ENCODE peak calls at places on chromosomes 4 and X, in four cellular contexts. R, A, C and S are unnamed samples. For H3K9me3, the result is how much of the 10 kb centered on the place peaks cover.

GRCh38 chr4:13919021-13919441 is 291.5 kb upstream of the BOD1L1 start:
- DNase-seq in R (no peak), A (no peak), C (no peak), S (peak)

GRCh38 chrX:70219938-70220764 is 14.3 kb upstream of the AWAT1 start:
- DNase-seq in R (peak), A (peak), C (no peak), S (peak)

GRCh38 chr4:6943870-6944195 is 34.2 kb downstream of the TBC1D14 start:
- DNase-seq in R (no peak), A (no peak), C (no peak), S (no peak)

GRCh38 chr4:132992686-132993085 is 156.4 kb upstream of the PCDH10 start:
- DNase-seq in R (no peak), A (peak), C (no peak), S (no peak)

GRCh38 chrX:41373989-41374606 is 40.1 kb downstream of the DDX3X start:
- DNase-seq in R (no peak), A (no peak), C (no peak), S (no peak)

GRCh38 chr4:77954690-77955089 is 92.1 kb downstream of the MRPL1 start:
- DNase-seq in R (no peak), A (no peak), C (no peak), S (no peak)

GRCh38 chr4:113212613-113213012 is 163.2 kb downstream of the ANK2 start:
- DNase-seq in R (no peak), A (no peak), C (no peak), S (no peak)

GRCh38 chr4:115944146-115944905 is 830.9 kb upstream of the NDST4 start:
- DNase-seq in R (no peak), A (no peak), C (no peak), S (no peak)

GRCh38 chr4:119632216-119632615 is 3.6 kb upstream of the PDE5A start:
- DNase-seq in R (no peak), A (no peak), C (no peak), S (peak)

GRCh38 chrX:107448625-107449468 is 605 bp upstream of the FRMPD3 start:
- DNase-seq in R (peak), A (no peak), C (no peak), S (peak)

GRCh38 chrX:90026730-90027129 is 105.0 kb downstream of the TGIF2LX start:
- DNase-seq in R (no peak), A (no peak), C (no peak), S (no peak)

DNA sequence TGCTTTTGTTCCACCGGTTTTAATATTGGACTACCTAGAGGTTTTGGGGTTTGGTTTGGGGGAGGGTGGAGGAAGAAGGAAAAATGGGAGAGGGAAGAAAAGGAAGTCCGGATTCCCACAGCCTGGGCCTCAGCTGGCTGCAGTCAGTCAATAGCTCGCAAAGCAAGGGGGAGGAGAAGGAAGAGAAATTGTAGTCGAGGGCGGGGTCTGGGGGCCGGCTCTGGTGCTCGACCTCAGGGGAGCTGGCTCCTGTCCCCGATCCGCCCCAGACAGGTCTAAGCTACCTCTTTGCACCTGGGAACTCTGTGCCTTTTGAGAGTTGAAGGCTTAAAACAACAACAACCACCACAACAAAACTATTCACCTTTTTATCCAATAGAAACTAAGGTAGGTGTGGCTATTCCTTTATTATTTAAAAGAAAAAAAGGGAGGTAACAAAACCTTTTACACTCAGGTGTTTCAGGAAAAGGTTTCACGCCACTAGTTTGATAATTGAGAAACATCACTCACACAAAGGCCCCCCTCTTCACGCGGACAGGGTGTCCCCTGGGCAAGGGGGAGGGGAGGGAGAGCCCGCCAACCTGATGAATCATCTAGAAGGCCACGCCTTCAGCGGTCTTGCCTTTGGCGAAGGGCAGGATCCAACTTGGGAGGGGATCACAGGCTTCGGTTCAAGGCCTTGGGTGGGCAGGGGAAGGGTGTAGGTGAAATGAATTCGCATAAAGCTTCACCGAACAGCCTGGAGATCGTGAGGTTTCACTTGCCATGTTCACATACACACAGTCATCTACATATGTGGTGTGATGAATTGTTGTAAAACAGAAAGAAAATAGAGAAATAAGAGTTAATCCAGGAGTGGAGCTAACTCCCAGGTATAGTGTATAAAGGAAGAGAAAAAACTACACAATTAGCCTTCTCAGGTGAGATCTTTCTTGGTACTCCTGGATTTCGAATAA is 1.7 kb upstream of the LNX1 start:
- DNase-seq in R (peak), A (peak), C (peak), S (no peak)
- H3K4me3 ChIP-seq in R (peak), A (peak), C (peak), S (no peak)

DNA sequence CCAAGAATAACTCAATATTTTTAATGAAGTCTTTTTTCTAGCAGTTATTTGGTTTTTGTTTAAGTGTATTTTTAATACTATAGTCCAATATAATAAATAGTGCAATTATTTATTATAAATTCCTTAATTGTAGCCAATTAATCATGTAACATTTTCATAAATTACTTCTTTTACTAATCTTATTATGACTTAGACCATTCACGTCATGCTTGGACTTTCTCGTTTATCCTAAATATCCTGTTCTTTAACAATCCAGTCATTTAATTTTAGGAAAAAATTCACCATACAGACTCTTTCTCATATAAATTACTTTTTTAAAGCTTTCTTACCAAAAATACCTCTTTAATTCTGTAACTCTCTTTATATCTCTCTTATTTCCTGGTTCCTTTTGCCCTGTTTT is 350.1 kb downstream of the AR start:
- DNase-seq in R (no peak), A (no peak), C (no peak), S (peak)
- H3K9me3 ChIP-seq in R (under half), A (under half), C (under half), S (under half)

DNA sequence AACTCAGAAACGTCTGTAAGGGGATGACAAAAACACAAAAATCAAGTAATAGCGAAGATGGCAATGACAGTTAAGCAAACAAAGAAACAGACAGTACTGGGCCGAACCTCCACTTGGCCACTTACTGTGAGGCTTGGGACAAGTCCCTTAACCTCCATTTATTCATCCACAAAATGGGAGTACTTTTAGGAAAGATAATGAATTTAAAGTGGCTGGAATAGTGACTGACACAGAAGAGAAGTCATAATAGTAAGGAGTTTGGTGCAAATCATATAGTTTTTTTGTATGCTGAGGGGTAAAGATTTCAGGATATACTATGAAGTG is 1.4 kb upstream of the TLR6 start:
- DNase-seq in R (no peak), A (no peak), C (no peak), S (no peak)
- H3K4me3 ChIP-seq in R (no peak), A (no peak), C (no peak), S (peak)

GRCh38 chr4:38950159-38950558 is 82.0 kb downstream of the TMEM156 start:
- DNase-seq in R (no peak), A (no peak), C (no peak), S (no peak)

GRCh38 chr4:38951598-38951997 is 80.6 kb downstream of the TMEM156 start:
- DNase-seq in R (no peak), A (no peak), C (no peak), S (no peak)

GRCh38 chr4:38948551-38948950 is 80.9 kb downstream of the FAM114A1 start:
- DNase-seq in R (no peak), A (no peak), C (peak), S (peak)

GRCh38 chr4:38949416-38950051 is 81.9 kb downstream of the FAM114A1 start:
- DNase-seq in R (no peak), A (peak), C (no peak), S (peak)

DNA sequence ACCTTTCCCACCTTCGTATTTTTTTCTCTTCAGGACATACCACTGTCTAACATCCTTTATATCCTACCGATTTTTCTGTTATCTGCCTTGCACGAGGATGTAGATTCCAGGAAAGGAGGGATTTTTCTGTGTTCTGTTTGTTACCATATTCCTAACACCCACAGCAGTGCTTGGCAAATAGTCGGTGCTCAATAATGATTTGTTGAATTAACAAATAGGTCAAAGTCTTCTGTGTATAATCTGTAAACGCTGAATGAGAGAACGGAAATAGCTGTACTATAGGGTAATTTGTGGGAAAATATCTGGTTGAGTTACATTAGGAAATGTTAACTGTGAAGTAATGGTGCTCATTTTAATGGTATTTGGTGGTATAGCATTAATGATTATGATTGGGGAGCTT is 81.5 kb downstream of the TMEM156 start:
- DNase-seq in R (no peak), A (no peak), C (no peak), S (no peak)
- H3K9me3 ChIP-seq in R (under half), A (under half), C (under half), S (under half)